ENCODE peak calls at places on chromosomes 13 and 19, in ten cellular contexts. One of them, this sample, is unnamed.

GRCh38 chr13:76992548-76993001 is 694 bp downstream of the CLN5 start:
- DNase-seq in uterus: peak
- DNase-seq in transverse colon: peak
- DNase-seq in substantia nigra: peak
- DNase-seq in CD8-positive, alpha-beta T cell: no peak
- DNase-seq in foreskin keratinocyte: peak
- DNase-seq in Peyer's patch: peak
- DNase-seq in breast epithelium: peak
- DNase-seq in SK-N-SH: peak
- DNase-seq in mesenchymal stem cell: peak
- DNase-seq in this sample: peak

GRCh38 chr19:53903055-53903680 is 5.9 kb upstream of the CACNG7 start:
- DNase-seq in uterus: no peak
- DNase-seq in transverse colon: no peak
- DNase-seq in substantia nigra: no peak
- DNase-seq in CD8-positive, alpha-beta T cell: no peak
- DNase-seq in foreskin keratinocyte: peak
- DNase-seq in Peyer's patch: no peak
- DNase-seq in breast epithelium: no peak
- DNase-seq in SK-N-SH: no peak
- DNase-seq in mesenchymal stem cell: peak
- DNase-seq in this sample: peak

GRCh38 chr13:108895220-108895704 is 265.9 kb downstream of the MYO16 start:
- DNase-seq in uterus: no peak
- DNase-seq in transverse colon: no peak
- DNase-seq in substantia nigra: no peak
- DNase-seq in CD8-positive, alpha-beta T cell: no peak
- DNase-seq in foreskin keratinocyte: peak
- DNase-seq in Peyer's patch: no peak
- DNase-seq in breast epithelium: no peak
- DNase-seq in SK-N-SH: peak
- DNase-seq in mesenchymal stem cell: peak
- DNase-seq in this sample: peak

GRCh38 chr13:75800545-75800944 is 164.4 kb downstream of the LMO7 start:
- DNase-seq in uterus: no peak
- DNase-seq in transverse colon: no peak
- DNase-seq in substantia nigra: no peak
- DNase-seq in CD8-positive, alpha-beta T cell: no peak
- DNase-seq in foreskin keratinocyte: no peak
- DNase-seq in Peyer's patch: no peak
- DNase-seq in breast epithelium: no peak
- DNase-seq in SK-N-SH: no peak
- DNase-seq in mesenchymal stem cell: no peak
- DNase-seq in this sample: no peak

GRCh38 chr19:7817801-7818200 is 12.2 kb upstream of the EVI5L start:
- DNase-seq in uterus: no peak
- DNase-seq in transverse colon: no peak
- DNase-seq in substantia nigra: no peak
- DNase-seq in CD8-positive, alpha-beta T cell: no peak
- DNase-seq in foreskin keratinocyte: no peak
- DNase-seq in Peyer's patch: no peak
- DNase-seq in breast epithelium: no peak
- DNase-seq in SK-N-SH: no peak
- DNase-seq in mesenchymal stem cell: no peak
- DNase-seq in this sample: no peak

GRCh38 chr13:37561031-37561430 is 37.5 kb downstream of the POSTN start:
- DNase-seq in uterus: no peak
- DNase-seq in transverse colon: no peak
- DNase-seq in substantia nigra: no peak
- DNase-seq in CD8-positive, alpha-beta T cell: no peak
- DNase-seq in foreskin keratinocyte: peak
- DNase-seq in Peyer's patch: no peak
- DNase-seq in breast epithelium: no peak
- DNase-seq in SK-N-SH: no peak
- DNase-seq in mesenchymal stem cell: no peak
- DNase-seq in this sample: peak

GRCh38 chr19:5580116-5580515 is 12.4 kb upstream of the TINCR start:
- DNase-seq in uterus: no peak
- DNase-seq in transverse colon: no peak
- DNase-seq in substantia nigra: no peak
- DNase-seq in CD8-positive, alpha-beta T cell: no peak
- DNase-seq in foreskin keratinocyte: no peak
- DNase-seq in Peyer's patch: no peak
- DNase-seq in breast epithelium: no peak
- DNase-seq in SK-N-SH: no peak
- DNase-seq in mesenchymal stem cell: no peak
- DNase-seq in this sample: no peak

GRCh38 chr13:102974574-102975195 is 91.5 kb downstream of the SLC10A2 start:
- DNase-seq in uterus: no peak
- DNase-seq in transverse colon: no peak
- DNase-seq in substantia nigra: no peak
- DNase-seq in CD8-positive, alpha-beta T cell: no peak
- DNase-seq in foreskin keratinocyte: peak
- DNase-seq in Peyer's patch: no peak
- DNase-seq in breast epithelium: no peak
- DNase-seq in SK-N-SH: no peak
- DNase-seq in mesenchymal stem cell: no peak
- DNase-seq in this sample: no peak

DNA sequence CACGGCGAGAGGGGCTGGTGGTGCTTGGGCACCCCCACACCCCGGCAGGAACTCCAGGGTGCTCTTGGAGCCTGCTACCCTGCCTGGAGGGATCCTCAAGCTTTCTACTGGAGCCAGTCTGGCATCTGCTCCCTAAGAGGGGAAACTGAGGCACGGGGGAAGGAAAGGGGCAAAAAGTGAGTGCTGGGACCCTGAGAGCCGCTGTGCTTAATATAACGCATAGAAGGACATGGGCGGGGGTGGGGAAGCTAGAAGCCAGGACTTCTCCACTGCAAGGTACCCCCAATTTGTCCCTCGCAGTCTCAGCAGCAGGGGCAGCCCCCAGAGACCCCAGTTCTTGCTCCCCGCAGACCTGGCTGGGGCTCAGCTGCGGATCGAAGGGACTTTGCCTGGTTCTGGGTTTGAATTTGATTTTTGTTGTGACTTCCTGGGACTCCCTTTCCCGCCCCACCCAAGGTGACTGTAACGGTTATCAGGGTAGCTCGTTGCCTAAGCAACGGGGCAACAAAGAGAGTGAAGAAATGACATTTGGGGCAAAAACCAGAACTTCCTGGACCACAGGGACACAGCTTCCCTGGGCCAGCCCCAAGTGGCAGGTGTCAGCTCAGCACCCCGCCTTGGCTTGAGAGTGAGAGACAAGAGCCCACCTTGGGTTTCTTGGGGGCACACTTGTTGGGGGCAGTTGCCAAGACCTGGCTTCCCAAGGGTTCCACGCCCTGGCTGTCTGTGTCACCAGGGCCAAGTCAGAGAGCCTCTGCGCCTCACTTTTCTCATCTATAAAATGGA is 638 bp downstream of the ADGRE5 start:
- DNase-seq in uterus: peak
- DNase-seq in transverse colon: peak
- DNase-seq in substantia nigra: no peak
- DNase-seq in CD8-positive, alpha-beta T cell: peak
- DNase-seq in foreskin keratinocyte: no peak
- DNase-seq in Peyer's patch: peak
- DNase-seq in breast epithelium: no peak
- DNase-seq in SK-N-SH: no peak
- DNase-seq in mesenchymal stem cell: peak
- DNase-seq in this sample: no peak
- H3K27ac ChIP-seq in uterus: peak
- H3K27ac ChIP-seq in transverse colon: peak
- H3K27ac ChIP-seq in substantia nigra: peak
- H3K27ac ChIP-seq in CD8-positive, alpha-beta T cell: peak
- H3K27ac ChIP-seq in foreskin keratinocyte: peak
- H3K27ac ChIP-seq in Peyer's patch: peak
- H3K27ac ChIP-seq in breast epithelium: peak
- H3K27ac ChIP-seq in SK-N-SH: no peak
- H3K27ac ChIP-seq in mesenchymal stem cell: no peak
- H3K27ac ChIP-seq in this sample: no peak

GRCh38 chr13:60009300-60010248 is 154.2 kb downstream of the DIAPH3 start:
- DNase-seq in uterus: no peak
- DNase-seq in transverse colon: peak
- DNase-seq in substantia nigra: no peak
- DNase-seq in CD8-positive, alpha-beta T cell: no peak
- DNase-seq in foreskin keratinocyte: no peak
- DNase-seq in Peyer's patch: peak
- DNase-seq in breast epithelium: no peak
- DNase-seq in SK-N-SH: no peak
- DNase-seq in mesenchymal stem cell: no peak
- DNase-seq in this sample: no peak

GRCh38 chr13:60013166-60013565 is 150.6 kb downstream of the DIAPH3 start:
- DNase-seq in uterus: no peak
- DNase-seq in transverse colon: no peak
- DNase-seq in substantia nigra: no peak
- DNase-seq in CD8-positive, alpha-beta T cell: no peak
- DNase-seq in foreskin keratinocyte: no peak
- DNase-seq in Peyer's patch: no peak
- DNase-seq in breast epithelium: no peak
- DNase-seq in SK-N-SH: no peak
- DNase-seq in mesenchymal stem cell: no peak
- DNase-seq in this sample: no peak

GRCh38 chr13:60016229-60016628 is 147.5 kb downstream of the DIAPH3 start:
- DNase-seq in uterus: no peak
- DNase-seq in transverse colon: no peak
- DNase-seq in substantia nigra: no peak
- DNase-seq in CD8-positive, alpha-beta T cell: no peak
- DNase-seq in foreskin keratinocyte: peak
- DNase-seq in Peyer's patch: no peak
- DNase-seq in breast epithelium: no peak
- DNase-seq in SK-N-SH: no peak
- DNase-seq in mesenchymal stem cell: no peak
- DNase-seq in this sample: no peak

DNA sequence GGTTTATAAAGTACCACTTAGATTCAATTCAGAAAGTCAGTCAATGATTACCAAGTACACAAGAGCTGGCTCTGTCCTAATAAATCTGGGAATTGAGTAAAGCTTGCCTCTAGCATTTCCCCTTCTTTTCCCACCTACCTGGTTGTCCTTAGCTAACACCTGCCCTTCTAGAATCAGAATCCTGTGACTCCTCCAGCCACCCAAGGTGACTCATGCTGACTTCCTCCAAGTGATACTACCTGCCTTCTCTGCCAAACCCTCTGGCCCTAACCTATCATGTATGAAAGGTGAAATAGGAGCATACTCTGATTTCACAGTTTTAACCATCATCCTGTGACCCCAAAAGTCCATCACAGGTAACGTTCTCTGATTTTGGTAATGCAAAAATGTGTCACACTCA is 151.2 kb downstream of the DIAPH3 start:
- DNase-seq in uterus: no peak
- DNase-seq in transverse colon: peak
- DNase-seq in substantia nigra: no peak
- DNase-seq in CD8-positive, alpha-beta T cell: no peak
- DNase-seq in foreskin keratinocyte: peak
- DNase-seq in Peyer's patch: no peak
- DNase-seq in breast epithelium: no peak
- DNase-seq in SK-N-SH: no peak
- DNase-seq in mesenchymal stem cell: no peak
- DNase-seq in this sample: no peak
- H3K27ac ChIP-seq in uterus: no peak
- H3K27ac ChIP-seq in transverse colon: peak
- H3K27ac ChIP-seq in substantia nigra: no peak
- H3K27ac ChIP-seq in CD8-positive, alpha-beta T cell: no peak
- H3K27ac ChIP-seq in foreskin keratinocyte: no peak
- H3K27ac ChIP-seq in Peyer's patch: peak
- H3K27ac ChIP-seq in breast epithelium: no peak
- H3K27ac ChIP-seq in SK-N-SH: no peak
- H3K27ac ChIP-seq in mesenchymal stem cell: no peak
- H3K27ac ChIP-seq in this sample: no peak

GRCh38 chr19:3360494-3361383 is 5.6 kb upstream of the NFIC start:
- DNase-seq in uterus: peak
- DNase-seq in transverse colon: peak
- DNase-seq in substantia nigra: peak
- DNase-seq in CD8-positive, alpha-beta T cell: peak
- DNase-seq in foreskin keratinocyte: no peak
- DNase-seq in Peyer's patch: peak
- DNase-seq in breast epithelium: peak
- DNase-seq in SK-N-SH: peak
- DNase-seq in mesenchymal stem cell: peak
- DNase-seq in this sample: no peak

GRCh38 chr19:3363841-3364500 is 2.4 kb upstream of the NFIC start:
- DNase-seq in uterus: no peak
- DNase-seq in transverse colon: no peak
- DNase-seq in substantia nigra: no peak
- DNase-seq in CD8-positive, alpha-beta T cell: no peak
- DNase-seq in foreskin keratinocyte: peak
- DNase-seq in Peyer's patch: no peak
- DNase-seq in breast epithelium: no peak
- DNase-seq in SK-N-SH: no peak
- DNase-seq in mesenchymal stem cell: no peak
- DNase-seq in this sample: no peak

GRCh38 chr19:3361384-3362216 is 4.8 kb upstream of the NFIC start:
- DNase-seq in uterus: no peak
- DNase-seq in transverse colon: no peak
- DNase-seq in substantia nigra: no peak
- DNase-seq in CD8-positive, alpha-beta T cell: no peak
- DNase-seq in foreskin keratinocyte: no peak
- DNase-seq in Peyer's patch: no peak
- DNase-seq in breast epithelium: no peak
- DNase-seq in SK-N-SH: no peak
- DNase-seq in mesenchymal stem cell: peak
- DNase-seq in this sample: no peak

GRCh38 chr19:3364501-3364858 is 1.9 kb upstream of the NFIC start:
- DNase-seq in uterus: no peak
- DNase-seq in transverse colon: no peak
- DNase-seq in substantia nigra: no peak
- DNase-seq in CD8-positive, alpha-beta T cell: no peak
- DNase-seq in foreskin keratinocyte: no peak
- DNase-seq in Peyer's patch: no peak
- DNase-seq in breast epithelium: no peak
- DNase-seq in SK-N-SH: no peak
- DNase-seq in mesenchymal stem cell: no peak
- DNase-seq in this sample: no peak

GRCh38 chr19:3362217-3362907 is 4.0 kb upstream of the NFIC start:
- DNase-seq in uterus: no peak
- DNase-seq in transverse colon: no peak
- DNase-seq in substantia nigra: no peak
- DNase-seq in CD8-positive, alpha-beta T cell: no peak
- DNase-seq in foreskin keratinocyte: no peak
- DNase-seq in Peyer's patch: no peak
- DNase-seq in breast epithelium: no peak
- DNase-seq in SK-N-SH: no peak
- DNase-seq in mesenchymal stem cell: no peak
- DNase-seq in this sample: no peak
- H3K27ac ChIP-seq in uterus: peak
- H3K27ac ChIP-seq in transverse colon: peak
- H3K27ac ChIP-seq in substantia nigra: peak
- H3K27ac ChIP-seq in CD8-positive, alpha-beta T cell: no peak
- H3K27ac ChIP-seq in foreskin keratinocyte: no peak
- H3K27ac ChIP-seq in Peyer's patch: peak
- H3K27ac ChIP-seq in breast epithelium: peak
- H3K27ac ChIP-seq in SK-N-SH: no peak
- H3K27ac ChIP-seq in mesenchymal stem cell: no peak
- H3K27ac ChIP-seq in this sample: no peak

GRCh38 chr19:45876411-45877197 is 9.3 kb downstream of the IRF2BP1 start:
- DNase-seq in uterus: no peak
- DNase-seq in transverse colon: peak
- DNase-seq in substantia nigra: no peak
- DNase-seq in CD8-positive, alpha-beta T cell: no peak
- DNase-seq in foreskin keratinocyte: no peak
- DNase-seq in Peyer's patch: peak
- DNase-seq in breast epithelium: peak
- DNase-seq in SK-N-SH: peak
- DNase-seq in mesenchymal stem cell: peak
- DNase-seq in this sample: peak

GRCh38 chr19:45874620-45874966 is 10.5 kb downstream of the FOXA3 start:
- DNase-seq in uterus: no peak
- DNase-seq in transverse colon: no peak
- DNase-seq in substantia nigra: no peak
- DNase-seq in CD8-positive, alpha-beta T cell: no peak
- DNase-seq in foreskin keratinocyte: no peak
- DNase-seq in Peyer's patch: no peak
- DNase-seq in breast epithelium: no peak
- DNase-seq in SK-N-SH: no peak
- DNase-seq in mesenchymal stem cell: no peak
- DNase-seq in this sample: no peak

GRCh38 chr19:45878043-45878794 is 7.7 kb downstream of the IRF2BP1 start:
- DNase-seq in uterus: no peak
- DNase-seq in transverse colon: peak
- DNase-seq in substantia nigra: no peak
- DNase-seq in CD8-positive, alpha-beta T cell: no peak
- DNase-seq in foreskin keratinocyte: no peak
- DNase-seq in Peyer's patch: peak
- DNase-seq in breast epithelium: peak
- DNase-seq in SK-N-SH: no peak
- DNase-seq in mesenchymal stem cell: no peak
- DNase-seq in this sample: no peak

GRCh38 chr19:45873219-45873772 is 9.2 kb downstream of the FOXA3 start:
- DNase-seq in uterus: no peak
- DNase-seq in transverse colon: no peak
- DNase-seq in substantia nigra: no peak
- DNase-seq in CD8-positive, alpha-beta T cell: no peak
- DNase-seq in foreskin keratinocyte: no peak
- DNase-seq in Peyer's patch: no peak
- DNase-seq in breast epithelium: no peak
- DNase-seq in SK-N-SH: no peak
- DNase-seq in mesenchymal stem cell: no peak
- DNase-seq in this sample: no peak

GRCh38 chr19:45876161-45876410 is 9.9 kb downstream of the IRF2BP1 start:
- DNase-seq in uterus: no peak
- DNase-seq in transverse colon: no peak
- DNase-seq in substantia nigra: no peak
- DNase-seq in CD8-positive, alpha-beta T cell: no peak
- DNase-seq in foreskin keratinocyte: no peak
- DNase-seq in Peyer's patch: no peak
- DNase-seq in breast epithelium: no peak
- DNase-seq in SK-N-SH: no peak
- DNase-seq in mesenchymal stem cell: no peak
- DNase-seq in this sample: no peak
- H3K27ac ChIP-seq in uterus: peak
- H3K27ac ChIP-seq in transverse colon: peak
- H3K27ac ChIP-seq in substantia nigra: no peak
- H3K27ac ChIP-seq in CD8-positive, alpha-beta T cell: no peak
- H3K27ac ChIP-seq in foreskin keratinocyte: no peak
- H3K27ac ChIP-seq in Peyer's patch: peak
- H3K27ac ChIP-seq in breast epithelium: peak
- H3K27ac ChIP-seq in SK-N-SH: no peak
- H3K27ac ChIP-seq in mesenchymal stem cell: peak
- H3K27ac ChIP-seq in this sample: no peak

This sample was measured in astrocyte.